ENCODE peak calls at places on chromosomes 1 and 21, in ten cellular contexts. R, X, S, T, E, D, J, P, C and U are unnamed samples. For H3K4me1, the result is how much of the 10 kb centered on the place peaks cover.

GRCh38 chr1:87295720-87296119 is 33.0 kb upstream of the LMO4 start:
- DNase-seq in R (no peak), X (no peak), T (no peak), P (no peak), J (no peak), D (no peak), E (no peak), C (no peak), S (no peak), U (no peak)

GRCh38 chr1:212699104-212699838 is 369 bp downstream of the BATF3 start:
- DNase-seq in C (peak), P (peak), S (peak), J (peak), E (peak), D (peak), X (no peak), R (peak), T (no peak), U (peak)

GRCh38 chr1:66757740-66758139 is 5.5 kb downstream of the DYNLT5 start:
- DNase-seq in P (no peak), J (no peak), T (no peak), C (no peak), D (no peak), E (no peak), R (no peak), S (no peak), X (no peak), U (no peak)

GRCh38 chr1:242401937-242402336 is 122.6 kb downstream of the PLD5 start:
- DNase-seq in X (no peak), D (no peak), R (no peak), S (no peak), J (no peak), C (no peak), E (no peak), P (no peak), T (no peak), U (no peak)

GRCh38 chr1:51791888-51792287 is 86.6 kb downstream of the NRDC start:
- DNase-seq in D (no peak), T (no peak), C (no peak), X (no peak), R (no peak), P (no peak), E (no peak), S (no peak), J (no peak), U (no peak)

GRCh38 chr1:57163332-57163731 is 197.5 kb upstream of the C8B start:
- DNase-seq in R (no peak), X (no peak), E (no peak), J (no peak), T (no peak), D (no peak), P (no peak), C (no peak), S (no peak), U (no peak)

GRCh38 chr1:107867892-107868291 is 97.1 kb downstream of the VAV3 start:
- DNase-seq in R (no peak), E (no peak), J (no peak), C (no peak), X (no peak), T (no peak), P (no peak), S (no peak), D (no peak), U (no peak)

GRCh38 chr1:153903841-153904455 is 18.8 kb downstream of the GATAD2B start:
- DNase-seq in J (no peak), S (no peak), P (no peak), R (no peak), E (no peak), T (no peak), D (no peak), X (no peak), C (no peak), U (no peak)

GRCh38 chr1:150115121-150115520 is 34.6 kb upstream of the PLEKHO1 start:
- DNase-seq in X (no peak), E (no peak), P (no peak), D (no peak), C (no peak), J (no peak), R (no peak), S (no peak), T (no peak), U (no peak)

GRCh38 chr1:159940006-159940620 is 5.3 kb downstream of the IGSF9 start:
- DNase-seq in C (no peak), J (no peak), P (no peak), R (no peak), X (no peak), E (no peak), S (no peak), T (no peak), D (no peak), U (no peak)

GRCh38 chr21:29431680-29432079 is 133.0 kb downstream of the BACH1 start:
- DNase-seq in D (no peak), P (no peak), R (no peak), C (no peak), T (no peak), E (no peak), X (no peak), S (no peak), J (no peak), U (no peak)

GRCh38 chr1:48916121-48917069 is 139.7 kb upstream of the BEND5 start:
- DNase-seq in J (no peak), T (peak), E (no peak), X (no peak), P (no peak), R (no peak), S (peak), C (no peak), D (no peak), U (peak)

GRCh38 chr1:38505950-38506349 is 353.6 kb downstream of the RRAGC start:
- DNase-seq in D (no peak), C (no peak), J (no peak), E (no peak), S (no peak), P (no peak), X (no peak), R (no peak), T (no peak), U (no peak)

GRCh38 chr1:205599667-205600042 is 32.2 kb downstream of the ELK4 start:
- DNase-seq in X (no peak), C (no peak), J (no peak), E (no peak), S (no peak), R (no peak), P (no peak), T (no peak), D (no peak), U (no peak)

GRCh38 chr1:170964506-170964905 is 29.2 kb downstream of the MROH9 start:
- DNase-seq in X (no peak), C (no peak), P (no peak), E (no peak), S (no peak), R (no peak), T (no peak), D (no peak), J (no peak), U (no peak)

GRCh38 chr1:231631717-231632116 is 5.1 kb downstream of the DISC1 start:
- DNase-seq in X (no peak), T (no peak), J (no peak), P (no peak), S (no peak), D (no peak), C (no peak), E (no peak), R (no peak), U (no peak)

GRCh38 chr1:221268295-221268694 is 389.1 kb downstream of the HLX start:
- DNase-seq in E (no peak), S (no peak), P (no peak), X (no peak), D (no peak), T (no peak), R (no peak), C (no peak), J (no peak), U (no peak)

GRCh38 chr1:206887701-206888100 is 9.5 kb upstream of the IL24 start:
- DNase-seq in X (no peak), R (no peak), D (no peak), S (no peak), P (no peak), E (no peak), J (no peak), T (no peak), C (no peak), U (no peak)

GRCh38 chr1:147721711-147722110 is 38.7 kb downstream of the GJA5 start:
- DNase-seq in C (peak), J (no peak), R (no peak), S (peak), D (no peak), E (no peak), X (no peak), P (no peak), T (peak), U (no peak)

GRCh38 chr1:196649990-196650389 is 1.9 kb upstream of the CFH start:
- DNase-seq in S (no peak), D (no peak), E (no peak), C (no peak), R (no peak), J (no peak), T (no peak), P (no peak), X (no peak), U (no peak)

DNA sequence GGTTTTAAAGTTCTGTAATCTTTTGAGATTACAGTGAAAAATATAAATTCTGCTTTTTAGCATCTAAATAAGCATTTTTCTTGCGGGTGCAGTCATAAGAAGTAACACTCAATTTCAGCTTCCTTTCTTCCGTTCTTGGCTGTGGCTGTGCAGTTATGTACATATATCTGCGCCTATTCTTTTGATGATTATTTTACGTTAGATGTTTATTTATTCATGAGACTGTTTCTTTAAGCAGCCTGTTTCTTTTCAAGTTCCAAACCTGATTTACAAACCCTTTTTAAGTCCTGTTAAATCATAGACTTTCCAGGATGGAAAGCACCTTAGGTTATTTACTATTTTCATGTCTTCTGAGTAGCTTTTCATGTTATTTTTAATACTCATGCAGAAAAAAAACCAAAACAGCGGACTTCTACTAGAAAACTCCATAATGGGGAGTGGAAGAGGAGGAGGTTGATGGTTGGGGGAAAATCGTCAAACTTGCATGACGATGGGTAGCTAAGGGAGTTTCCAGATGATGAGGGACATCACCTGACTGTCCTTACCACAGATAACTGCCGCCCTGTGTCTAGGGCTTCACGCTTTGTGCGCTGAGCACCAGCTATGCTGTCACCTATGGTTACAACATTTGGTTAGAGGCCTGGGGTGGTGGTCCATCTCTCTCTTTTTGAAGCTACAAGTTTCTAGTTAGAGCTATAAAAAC is 2.6 kb downstream of the PRDM2 start:
- DNase-seq in T (no peak), P (no peak), D (no peak), J (no peak), E (peak), X (no peak), C (no peak), R (no peak), S (no peak), U (no peak)
- H3K4me3 ChIP-seq in T (no peak), P (no peak), D (no peak), J (no peak), E (peak), X (no peak), C (no peak), R (no peak), S (no peak), U (no peak)

GRCh38 chr1:21317035-21317689 is 26.9 kb upstream of the ECE1 start:
- DNase-seq in D (peak), X (no peak), J (peak), E (no peak), C (no peak), T (peak), P (peak), R (no peak), S (no peak), U (peak)

GRCh38 chr1:21319447-21320407 is 29.5 kb upstream of the ECE1 start:
- DNase-seq in P (peak), X (no peak), J (no peak), E (no peak), S (no peak), C (no peak), D (no peak), R (no peak), T (no peak), U (no peak)

GRCh38 chr1:21317690-21318043 is 27.4 kb upstream of the ECE1 start:
- DNase-seq in X (no peak), T (no peak), E (no peak), C (no peak), P (no peak), J (no peak), R (no peak), S (no peak), D (no peak), U (no peak)

GRCh38 chr1:21318714-21319159 is 28.5 kb upstream of the ECE1 start:
- DNase-seq in D (peak), C (no peak), J (peak), P (peak), E (no peak), R (peak), S (peak), X (no peak), T (peak), U (peak)

GRCh38 chr1:21318057-21318713 is 27.9 kb upstream of the ECE1 start:
- DNase-seq in E (no peak), J (no peak), S (no peak), X (no peak), P (no peak), R (no peak), T (no peak), D (no peak), C (no peak), U (no peak)
- H3K4me1 ChIP-seq in E (under half), J (half or more), S (under half), X (half or more), P (half or more), R (half or more), T (half or more), D (half or more), C (under half), U (half or more)

GRCh38 chr1:210330279-210330866 is 1.7 kb downstream of the HHAT start:
- DNase-seq in T (no peak), R (no peak), P (no peak), J (no peak), X (no peak), S (no peak), D (no peak), E (no peak), C (no peak), U (peak)

GRCh38 chr1:210328032-210328745 is 513 bp upstream of the HHAT start:
- DNase-seq in J (no peak), D (no peak), T (no peak), E (no peak), S (no peak), C (no peak), P (no peak), X (no peak), R (no peak), U (peak)

GRCh38 chr1:210325026-210325670 is 3.6 kb upstream of the HHAT start:
- DNase-seq in S (no peak), J (no peak), E (no peak), X (no peak), D (no peak), T (no peak), C (no peak), P (no peak), R (no peak), U (no peak)

GRCh38 chr1:210332233-210332632 is 3.5 kb downstream of the HHAT start:
- DNase-seq in S (no peak), T (no peak), D (no peak), R (no peak), J (no peak), E (peak), X (no peak), C (no peak), P (no peak), U (no peak)

DNA sequence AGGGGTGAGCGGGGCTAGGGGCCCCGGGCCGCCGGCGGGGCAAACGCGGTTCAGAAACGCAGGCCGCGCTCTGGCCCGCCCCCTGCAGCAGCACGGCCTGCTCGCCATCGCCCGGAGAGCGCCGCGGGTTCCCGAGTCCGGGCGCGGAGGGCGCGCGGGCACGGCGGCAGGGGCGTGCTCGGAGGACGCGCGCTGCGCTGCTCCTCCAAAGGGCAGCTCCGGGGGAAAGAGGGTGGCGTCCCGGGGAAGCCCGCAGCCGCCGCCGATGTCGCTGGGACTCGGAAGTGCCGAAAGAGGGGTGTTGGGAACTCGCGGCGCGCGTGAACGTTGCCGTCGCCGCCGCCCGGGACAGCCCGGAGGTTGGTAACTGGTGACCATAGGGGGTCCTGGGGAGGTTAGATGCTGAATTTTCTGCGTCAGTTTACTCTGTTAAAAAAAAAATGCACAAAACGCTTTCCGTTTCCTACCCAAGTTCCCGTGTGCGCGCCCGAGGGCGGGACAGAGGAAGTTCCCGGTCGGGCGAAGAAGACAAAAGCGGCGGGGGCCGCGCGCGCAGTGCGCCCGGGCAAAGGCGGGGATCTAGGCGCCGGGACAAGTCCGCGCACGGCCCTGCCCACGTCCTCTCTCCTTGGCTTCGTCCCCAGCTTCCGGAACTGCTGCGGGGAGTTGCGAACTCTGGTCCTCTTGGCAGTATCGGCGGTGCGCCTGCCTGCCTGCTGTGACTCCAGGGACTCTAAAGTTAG is at the start of gene HHAT:
- DNase-seq in D (peak), X (no peak), C (peak), J (peak), P (peak), T (peak), E (peak), S (peak), R (peak), U (peak)
- H3K27ac ChIP-seq in D (peak), X (peak), C (peak), J (peak), P (peak), T (peak), E (peak), S (peak), R (peak), U (peak)

DNA sequence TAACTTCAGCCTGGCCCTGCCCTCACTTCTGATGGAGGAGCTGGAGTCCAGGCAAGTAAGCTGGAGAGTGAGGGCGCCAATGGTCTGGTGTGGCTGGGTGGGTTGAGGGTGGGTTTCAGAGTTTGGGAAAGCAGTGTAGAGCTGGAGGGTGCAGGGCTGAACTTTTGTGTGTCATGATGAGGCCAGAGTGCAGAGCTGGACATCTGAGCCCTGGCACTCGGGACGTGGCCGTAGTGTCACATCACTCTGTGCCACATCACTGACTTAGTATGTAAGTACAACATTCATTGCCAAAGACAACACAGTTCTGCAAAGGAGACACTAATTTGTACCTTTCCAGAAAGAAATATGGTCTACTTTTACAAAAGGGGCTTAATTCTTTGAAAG is 15.8 kb downstream of the SPATA46 start:
- DNase-seq in P (no peak), D (no peak), R (no peak), E (no peak), S (no peak), X (no peak), C (no peak), T (no peak), J (no peak), U (no peak)
- H3K4me3 ChIP-seq in P (no peak), D (no peak), R (no peak), E (no peak), S (no peak), X (no peak), C (no peak), T (no peak), J (no peak), U (no peak)

GRCh38 chr1:225426395-225427248 is 1.2 kb downstream of the LBR start:
- DNase-seq in T (no peak), X (no peak), C (peak), P (no peak), J (peak), E (no peak), D (no peak), S (peak), R (no peak), U (peak)

GRCh38 chr1:225423518-225423855 is 4.4 kb downstream of the LBR start:
- DNase-seq in D (no peak), R (no peak), S (peak), X (no peak), E (no peak), C (no peak), T (no peak), J (no peak), P (no peak), U (no peak)

GRCh38 chr1:225425211-225425786 is 2.5 kb downstream of the LBR start:
- DNase-seq in X (no peak), D (no peak), J (no peak), S (peak), R (no peak), C (peak), P (no peak), T (no peak), E (no peak), U (no peak)

GRCh38 chr1:225422795-225423517 is 4.9 kb downstream of the LBR start:
- DNase-seq in E (no peak), C (no peak), D (no peak), X (no peak), T (no peak), S (no peak), J (no peak), P (no peak), R (no peak), U (no peak)

GRCh38 chr1:225424562-225425210 is 3.2 kb downstream of the LBR start:
- DNase-seq in S (peak), C (peak), T (no peak), D (no peak), P (no peak), E (no peak), X (no peak), R (no peak), J (no peak), U (peak)
- H3K4me1 ChIP-seq in S (under half), C (under half), T (under half), D (under half), P (under half), E (under half), X (half or more), R (under half), J (under half), U (under half)